ENCODE peak calls at places on chromosomes 2 and 18, in six cellular contexts. O, I, R, T, F and Q are unnamed samples.

GRCh38 chr2:96164459-96165184 is 19.4 kb upstream of the DUSP2 start:
- DNase-seq in F (peak; percentile 51), R (peak; percentile 70), T (no peak), O (no peak), I (peak; percentile 85), Q (peak; percentile 75)

GRCh38 chr2:62215306-62216064 is 19.6 kb downstream of the B3GNT2 start:
- DNase-seq in R (peak; percentile 70), F (no peak), I (no peak), T (no peak), O (no peak), Q (no peak)

GRCh38 chr2:70672990-70673647 is 94.9 kb downstream of the ADD2 start:
- DNase-seq in T (no peak), I (no peak), R (peak; percentile 10), O (no peak), F (peak; percentile 6), Q (no peak)

GRCh38 chr2:240604291-240604938 is 17.9 kb downstream of the CAPN10 start:
- DNase-seq in O (peak; percentile 65), T (peak; percentile 94), R (peak; percentile 91), I (no peak), F (peak; percentile 88), Q (no peak)

GRCh38 chr2:47724221-47724981 is 58.5 kb upstream of the MSH6 start:
- DNase-seq in R (peak; percentile 58), T (no peak), O (peak; percentile 18), I (peak; percentile 75), F (no peak), Q (no peak)

GRCh38 chr18:1408331-1408835 is 503.7 kb downstream of the ADCYAP1 start:
- DNase-seq in F (no peak), R (no peak), T (no peak), O (no peak), I (no peak), Q (no peak)

GRCh38 chr2:191728710-191729597 is 51.0 kb downstream of the NABP1 start:
- DNase-seq in O (peak; percentile 5), F (no peak), I (no peak), R (no peak), T (no peak), Q (no peak)

GRCh38 chr18:74278983-74279382 is 12.8 kb downstream of the CYB5A start:
- DNase-seq in F (no peak), R (peak; percentile 53), I (no peak), O (no peak), T (no peak), Q (no peak)

GRCh38 chr18:13530879-13531387 is 195.4 kb downstream of the FAM210A start:
- DNase-seq in F (peak; percentile 88), I (peak; percentile 30), R (peak; percentile 92), T (peak; percentile 62), O (peak; percentile 46), Q (no peak)

GRCh38 chr2:2662037-2662846 is 331.2 kb upstream of the MYT1L start:
- DNase-seq in I (no peak), T (no peak), R (no peak), F (peak; percentile 82), O (no peak), Q (no peak)

GRCh38 chr2:103401621-103402020 is 639.8 kb downstream of the TMEM182 start:
- DNase-seq in F (no peak), T (peak; percentile 35), R (no peak), O (peak; percentile 38), I (no peak), Q (no peak)

GRCh38 chr2:122340246-122340645 is 584.8 kb downstream of the TSN start:
- DNase-seq in I (no peak), R (no peak), T (no peak), O (no peak), F (no peak), Q (no peak)

GRCh38 chr2:241895732-241896641 is 26.5 kb downstream of the RTP5 start:
- DNase-seq in O (peak; percentile 55), T (peak; percentile 64), I (no peak), F (no peak), R (peak; percentile 89), Q (no peak)

GRCh38 chr2:5520352-5520996 is 171.7 kb upstream of the SOX11 start:
- DNase-seq in I (no peak), R (no peak), F (peak; percentile 75), O (no peak), T (no peak), Q (no peak)

GRCh38 chr18:65415167-65415566 is 335.6 kb upstream of the CDH7 start:
- DNase-seq in T (no peak), R (no peak), I (no peak), F (no peak), O (no peak), Q (no peak)

GRCh38 chr2:213152065-213152794 is 818 bp upstream of the IKZF2 start:
- DNase-seq in T (peak; percentile 79), O (peak; percentile 51), I (peak; percentile 42), R (peak; percentile 91), F (peak; percentile 85), Q (no peak)

GRCh38 chr2:42124051-42124813 is 44.9 kb upstream of the EML4 start:
- DNase-seq in O (no peak), R (no peak), F (no peak), T (no peak), I (no peak), Q (no peak)

GRCh38 chr2:66466435-66466834 is 31.5 kb downstream of the MEIS1 start:
- DNase-seq in F (no peak), T (no peak), R (no peak), O (no peak), I (no peak), Q (no peak)

GRCh38 chr18:80143876-80144275 is 34.8 kb downstream of the ADNP2 start:
- DNase-seq in I (no peak), O (no peak), R (no peak), F (no peak), T (no peak), Q (no peak)

GRCh38 chr18:38751897-38752296 is 1186.3 kb upstream of the CELF4 start:
- DNase-seq in O (no peak), I (no peak), R (no peak), T (no peak), F (no peak), Q (no peak)

DNA sequence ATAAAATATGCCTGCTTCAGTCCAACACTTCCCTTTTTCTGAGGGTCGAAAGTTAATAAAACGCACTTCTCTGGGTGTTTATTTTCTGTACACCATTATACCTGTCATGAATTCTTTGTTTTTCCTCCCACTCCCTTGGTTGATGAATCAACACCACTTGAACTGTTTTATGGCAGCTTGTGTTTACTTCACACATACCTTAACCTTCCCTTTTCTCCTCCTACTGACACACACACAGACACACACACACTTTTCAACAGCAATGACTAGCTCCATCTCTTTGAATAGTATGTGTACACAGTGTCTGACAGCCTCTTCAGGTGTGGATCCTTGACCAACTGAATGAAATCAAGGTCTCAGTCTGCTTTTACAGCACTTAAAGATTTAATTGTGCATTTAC is 91.3 kb downstream of the SATB2 start:
- DNase-seq in O (peak; percentile 10), T (no peak), F (no peak), R (no peak), I (no peak), Q (no peak)
- TF ChIP-seq POLR2A in O (no peak), T (no peak), F (no peak), R (no peak), I (no peak), Q (no peak)

DNA sequence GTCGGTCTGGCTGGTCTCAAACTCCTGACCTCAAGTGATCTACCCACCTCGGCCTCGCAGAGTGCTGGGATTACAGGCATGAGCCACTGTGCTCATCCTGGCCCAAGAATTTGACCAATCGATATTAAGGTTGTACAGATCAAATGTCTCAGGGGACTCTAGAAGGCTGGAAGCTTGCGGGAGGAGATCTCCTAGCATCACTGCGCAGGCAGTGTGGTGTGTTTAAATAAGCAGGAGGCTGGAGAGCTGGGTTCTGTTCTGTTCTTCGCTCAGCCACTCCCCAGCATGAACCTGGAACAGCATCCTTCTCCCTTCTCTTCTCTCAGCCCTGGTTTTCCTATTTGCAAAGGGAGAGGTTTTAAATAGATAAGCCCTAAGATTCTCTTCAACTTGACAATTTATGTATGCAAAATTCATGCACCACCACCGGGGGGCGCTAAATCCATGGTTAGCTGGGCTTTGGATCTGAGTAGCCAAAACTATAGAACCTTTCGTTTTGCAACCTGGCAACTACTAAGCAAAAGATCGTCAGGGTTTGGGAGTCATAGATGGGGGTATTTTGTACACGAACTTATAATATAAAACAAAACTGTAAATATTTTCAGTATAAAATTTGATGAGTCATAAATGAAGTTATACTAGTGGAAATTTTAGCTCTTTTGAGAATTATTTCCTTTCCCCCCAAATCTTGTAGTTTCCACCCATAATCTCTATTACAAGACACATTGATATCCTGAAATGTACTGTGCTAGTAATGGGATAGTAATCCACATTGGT is 60.6 kb downstream of the SLC16A14 start:
- DNase-seq in I (peak; percentile 83), O (peak; percentile 66), F (peak; percentile 82), T (peak; percentile 76), R (peak; percentile 95), Q (peak; percentile 23)
- TF ChIP-seq POLR2A in I (no peak), O (no peak), F (no peak), T (no peak), R (no peak), Q (no peak)

GRCh38 chr18:48954837-48955527 is 4.2 kb upstream of the SMAD7 start:
- DNase-seq in T (no peak), F (no peak), O (no peak), I (no peak), R (no peak), Q (no peak)

GRCh38 chr18:48951448-48952286 is 902 bp upstream of the SMAD7 start:
- DNase-seq in R (peak; percentile 93), F (peak; percentile 95), O (peak; percentile 86), T (peak; percentile 92), I (peak; percentile 85), Q (peak; percentile 68)

GRCh38 chr18:48953096-48953706 is 2.4 kb upstream of the SMAD7 start:
- DNase-seq in T (no peak), O (no peak), F (no peak), I (no peak), R (no peak), Q (no peak)

GRCh38 chr18:48950536-48951447 is at the start of gene SMAD7:
- DNase-seq in F (no peak), O (no peak), R (no peak), I (no peak), T (no peak), Q (no peak)

GRCh38 chr18:48952287-48953095 is 1.7 kb upstream of the SMAD7 start:
- DNase-seq in T (peak; percentile 83), O (peak; percentile 74), F (peak; percentile 91), R (peak; percentile 97), I (peak; percentile 68), Q (no peak)
- TF ChIP-seq POLR2A in T (peak; percentile 74), O (peak; percentile 37), F (peak; percentile 25), R (no peak), I (peak; percentile 60), Q (no peak)

GRCh38 chr2:108449410-108450200 is 599 bp downstream of the GCC2 start:
- DNase-seq in R (no peak), I (peak; percentile 58), O (peak; percentile 28), T (no peak), F (no peak), Q (peak; percentile 8)
- TF ChIP-seq POLR2A in R (no peak), I (peak; percentile 15), O (no peak), T (no peak), F (no peak), Q (no peak)

GRCh38 chr18:57780318-57781127 is 22.6 kb downstream of the ATP8B1 start:
- DNase-seq in T (no peak), O (peak; percentile 54), I (no peak), F (no peak), R (no peak), Q (no peak)
- TF ChIP-seq POLR2A in T (no peak), O (no peak), I (no peak), F (no peak), R (no peak), Q (no peak)